ENCODE peak calls at places on chromosomes 11 and 22, in seven cellular contexts. One of them, this sample, is unnamed.
A peak's percentile ranks its signal among the peaks of the same experiment; 100 is the strongest.

GRCh38 chr22:45503071-45503815 is 560 bp downstream of the FBLN1 start:
- DNase-seq in fibroblast of lung: no peak
- DNase-seq in foreskin fibroblast: no peak
- DNase-seq in endothelial cell of umbilical vein: no peak
- DNase-seq in upper lobe of left lung: no peak
- DNase-seq in astrocyte: no peak
- DNase-seq in heart left ventricle: no peak
- DNase-seq in this sample: peak; percentile 50

GRCh38 chr22:45101828-45102227 is 61.9 kb upstream of the NUP50 start:
- DNase-seq in astrocyte: peak; percentile 33
- DNase-seq in foreskin fibroblast: peak; percentile 65
- DNase-seq in upper lobe of left lung: no peak
- DNase-seq in endothelial cell of umbilical vein: peak; percentile 30
- DNase-seq in heart left ventricle: peak; percentile 44
- DNase-seq in fibroblast of lung: peak; percentile 44
- DNase-seq in this sample: peak; percentile 83

GRCh38 chr11:123700774-123701173 is 40.7 kb downstream of the ZNF202 start:
- DNase-seq in fibroblast of lung: no peak
- DNase-seq in upper lobe of left lung: no peak
- DNase-seq in astrocyte: no peak
- DNase-seq in heart left ventricle: no peak
- DNase-seq in endothelial cell of umbilical vein: no peak
- DNase-seq in foreskin fibroblast: no peak
- DNase-seq in this sample: peak; percentile 31

GRCh38 chr11:107591446-107592236 is 694 bp downstream of the ELMOD1 start:
- DNase-seq in endothelial cell of umbilical vein: peak; percentile 47
- DNase-seq in upper lobe of left lung: peak; percentile 83
- DNase-seq in fibroblast of lung: peak; percentile 42
- DNase-seq in heart left ventricle: no peak
- DNase-seq in astrocyte: peak; percentile 21
- DNase-seq in foreskin fibroblast: no peak
- DNase-seq in this sample: no peak

GRCh38 chr22:43110927-43111623 is 525 bp downstream of the BIK start:
- DNase-seq in heart left ventricle: no peak
- DNase-seq in foreskin fibroblast: no peak
- DNase-seq in upper lobe of left lung: peak; percentile 91
- DNase-seq in astrocyte: no peak
- DNase-seq in endothelial cell of umbilical vein: no peak
- DNase-seq in fibroblast of lung: no peak
- DNase-seq in this sample: peak; percentile 50

GRCh38 chr11:46506486-46506808 is 87.4 kb downstream of the AMBRA1 start:
- DNase-seq in upper lobe of left lung: no peak
- DNase-seq in astrocyte: no peak
- DNase-seq in heart left ventricle: no peak
- DNase-seq in endothelial cell of umbilical vein: no peak
- DNase-seq in fibroblast of lung: no peak
- DNase-seq in foreskin fibroblast: no peak
- DNase-seq in this sample: no peak

GRCh38 chr11:54946429-54946828 is 239.8 kb downstream of the OR4A5 start:
- DNase-seq in endothelial cell of umbilical vein: no peak
- DNase-seq in foreskin fibroblast: no peak
- DNase-seq in heart left ventricle: no peak
- DNase-seq in fibroblast of lung: no peak
- DNase-seq in astrocyte: no peak
- DNase-seq in upper lobe of left lung: no peak
- DNase-seq in this sample: no peak

GRCh38 chr22:20080776-20081654 is 974 bp downstream of the DGCR8 start:
- DNase-seq in upper lobe of left lung: no peak
- DNase-seq in heart left ventricle: no peak
- DNase-seq in astrocyte: peak; percentile 60
- DNase-seq in endothelial cell of umbilical vein: peak; percentile 63
- DNase-seq in foreskin fibroblast: peak; percentile 63
- DNase-seq in fibroblast of lung: peak; percentile 74
- DNase-seq in this sample: peak; percentile 49

GRCh38 chr22:50530280-50530856 is 556 bp upstream of the TYMP start:
- DNase-seq in fibroblast of lung: peak; percentile 71
- DNase-seq in astrocyte: peak; percentile 55
- DNase-seq in upper lobe of left lung: no peak
- DNase-seq in endothelial cell of umbilical vein: no peak
- DNase-seq in heart left ventricle: peak; percentile 84
- DNase-seq in foreskin fibroblast: peak; percentile 73
- DNase-seq in this sample: peak; percentile 90

DNA sequence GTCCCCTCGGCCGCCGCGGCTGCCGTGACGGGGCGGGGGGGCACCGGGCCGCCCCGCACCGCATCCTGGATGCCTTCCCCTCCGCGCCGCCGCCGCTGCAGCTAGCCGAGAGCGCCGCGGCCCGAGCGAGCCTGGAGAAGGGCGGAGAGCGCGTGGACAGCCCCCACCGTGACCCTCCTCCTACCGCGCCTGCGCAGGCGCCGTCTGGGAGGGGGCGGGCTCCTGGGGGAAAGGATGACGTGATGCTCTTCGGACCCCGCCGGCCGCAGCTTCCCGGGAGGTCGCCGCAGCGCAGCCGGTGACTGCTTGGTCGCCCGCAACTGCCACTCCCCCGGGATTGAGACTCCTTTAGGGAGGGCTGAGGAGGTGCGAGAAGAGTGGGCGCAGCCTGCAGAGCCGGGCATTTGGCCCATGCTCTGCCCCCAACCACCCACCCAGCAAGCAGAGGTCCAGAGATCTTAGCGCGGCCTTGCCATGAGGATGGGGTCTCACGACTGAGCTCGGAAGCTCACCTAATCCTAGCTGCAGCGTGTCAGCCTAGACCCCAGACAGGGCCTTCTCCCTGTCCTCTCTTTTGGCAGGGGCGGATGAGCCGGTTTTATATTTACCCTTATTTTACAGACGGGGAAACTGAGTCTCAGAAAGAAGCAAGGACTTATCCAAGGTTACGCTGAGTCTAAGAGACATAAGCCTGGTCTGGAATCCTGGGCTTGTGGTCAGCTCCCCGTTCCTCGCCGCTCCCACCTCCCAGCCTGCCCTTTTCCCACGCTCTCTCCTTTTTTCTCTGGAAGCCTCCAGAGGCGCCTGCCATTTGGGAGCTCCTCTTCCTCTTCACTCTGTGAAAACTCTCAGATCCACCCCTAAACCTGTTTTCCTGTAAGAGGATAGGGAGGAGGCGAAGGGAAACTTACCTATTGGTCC is at the start of gene DENND5A:
- DNase-seq in astrocyte: peak; percentile 65
- DNase-seq in heart left ventricle: peak; percentile 91
- DNase-seq in foreskin fibroblast: peak; percentile 80
- DNase-seq in fibroblast of lung: peak; percentile 83
- DNase-seq in upper lobe of left lung: peak; percentile 96
- DNase-seq in endothelial cell of umbilical vein: peak; percentile 90
- DNase-seq in this sample: peak; percentile 79
- TF ChIP-seq CTCF in astrocyte: no peak
- TF ChIP-seq CTCF in heart left ventricle: no peak
- TF ChIP-seq CTCF in foreskin fibroblast: no peak
- TF ChIP-seq CTCF in fibroblast of lung: no peak
- TF ChIP-seq CTCF in upper lobe of left lung: no peak
- TF ChIP-seq CTCF in endothelial cell of umbilical vein: no peak
- TF ChIP-seq CTCF in this sample: no peak

DNA sequence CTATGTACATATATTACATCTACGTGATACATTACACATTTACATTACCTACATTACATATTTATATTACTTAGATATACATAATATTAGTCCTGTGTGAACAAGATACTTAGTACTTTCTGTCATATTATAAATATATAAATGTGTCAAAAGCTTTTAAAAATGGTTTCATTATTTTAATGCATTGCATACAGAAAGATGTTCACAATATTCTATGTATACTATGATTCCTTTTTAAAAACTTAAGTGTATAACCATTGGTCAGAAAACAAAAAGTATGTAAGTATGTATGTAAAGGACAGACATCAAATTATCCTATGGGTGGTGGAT is 647 bp upstream of the ZW10 start:
- DNase-seq in upper lobe of left lung: no peak
- DNase-seq in heart left ventricle: no peak
- DNase-seq in endothelial cell of umbilical vein: no peak
- DNase-seq in astrocyte: no peak
- DNase-seq in fibroblast of lung: no peak
- DNase-seq in foreskin fibroblast: no peak
- DNase-seq in this sample: no peak
- TF ChIP-seq CTCF in upper lobe of left lung: no peak
- TF ChIP-seq CTCF in heart left ventricle: no peak
- TF ChIP-seq CTCF in endothelial cell of umbilical vein: no peak
- TF ChIP-seq CTCF in astrocyte: no peak
- TF ChIP-seq CTCF in fibroblast of lung: no peak
- TF ChIP-seq CTCF in foreskin fibroblast: no peak
- TF ChIP-seq CTCF in this sample: no peak

DNA sequence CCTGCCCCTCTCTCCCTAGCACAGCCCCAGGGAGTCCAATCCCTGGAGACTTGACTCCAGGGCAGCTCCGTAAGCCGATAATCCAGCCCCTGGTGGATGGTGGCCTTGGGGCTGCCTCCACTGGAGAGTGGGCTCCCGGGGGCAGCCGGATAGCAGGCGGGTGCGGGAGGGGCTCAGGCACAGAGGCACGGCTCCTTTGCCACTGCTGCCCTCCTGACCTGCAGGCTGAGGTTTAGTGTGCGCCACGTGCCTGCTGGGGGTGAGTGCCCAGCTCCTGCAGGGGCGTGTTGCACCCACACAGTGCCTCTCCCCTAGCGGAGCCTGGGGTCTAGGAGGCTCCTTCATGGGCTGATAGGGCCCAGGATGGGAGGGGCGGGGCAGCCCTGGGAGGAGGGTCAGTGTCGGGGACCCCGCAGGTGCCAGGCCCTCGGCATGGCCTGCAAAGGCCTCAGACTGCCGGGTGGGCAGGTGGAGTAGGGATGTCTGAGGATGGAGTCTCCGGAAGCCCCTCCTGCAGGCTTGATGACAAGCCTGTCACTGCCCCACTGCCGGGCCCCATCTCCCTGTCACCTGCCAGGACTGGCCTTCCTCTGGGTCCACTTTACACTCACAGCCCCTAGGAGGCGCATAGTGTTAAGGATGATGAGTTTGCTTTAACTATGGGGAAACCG is 5.6 kb downstream of the DUSP8 start:
- DNase-seq in fibroblast of lung: no peak
- DNase-seq in foreskin fibroblast: no peak
- DNase-seq in astrocyte: no peak
- DNase-seq in heart left ventricle: no peak
- DNase-seq in endothelial cell of umbilical vein: no peak
- DNase-seq in upper lobe of left lung: peak; percentile 76
- DNase-seq in this sample: no peak
- TF ChIP-seq CTCF in fibroblast of lung: peak; percentile 7
- TF ChIP-seq CTCF in foreskin fibroblast: no peak
- TF ChIP-seq CTCF in astrocyte: no peak
- TF ChIP-seq CTCF in heart left ventricle: no peak
- TF ChIP-seq CTCF in endothelial cell of umbilical vein: no peak
- TF ChIP-seq CTCF in upper lobe of left lung: no peak
- TF ChIP-seq CTCF in this sample: no peak

GRCh38 chr11:14372011-14372410 is 13.0 kb upstream of the RRAS2 start:
- DNase-seq in fibroblast of lung: no peak
- DNase-seq in foreskin fibroblast: no peak
- DNase-seq in astrocyte: no peak
- DNase-seq in heart left ventricle: no peak
- DNase-seq in upper lobe of left lung: no peak
- DNase-seq in endothelial cell of umbilical vein: no peak
- DNase-seq in this sample: no peak
- TF ChIP-seq CTCF in fibroblast of lung: no peak
- TF ChIP-seq CTCF in foreskin fibroblast: no peak
- TF ChIP-seq CTCF in astrocyte: no peak
- TF ChIP-seq CTCF in heart left ventricle: no peak
- TF ChIP-seq CTCF in upper lobe of left lung: no peak
- TF ChIP-seq CTCF in endothelial cell of umbilical vein: no peak
- TF ChIP-seq CTCF in this sample: no peak

GRCh38 chr11:120259988-120260565 is 20.1 kb downstream of the POU2F3 start:
- DNase-seq in foreskin fibroblast: no peak
- DNase-seq in upper lobe of left lung: no peak
- DNase-seq in fibroblast of lung: no peak
- DNase-seq in astrocyte: no peak
- DNase-seq in endothelial cell of umbilical vein: no peak
- DNase-seq in heart left ventricle: no peak
- DNase-seq in this sample: no peak

GRCh38 chr11:120257346-120257745 is 17.4 kb downstream of the POU2F3 start:
- DNase-seq in heart left ventricle: no peak
- DNase-seq in upper lobe of left lung: no peak
- DNase-seq in fibroblast of lung: no peak
- DNase-seq in astrocyte: no peak
- DNase-seq in foreskin fibroblast: no peak
- DNase-seq in endothelial cell of umbilical vein: no peak
- DNase-seq in this sample: no peak

GRCh38 chr11:120256779-120257178 is 16.8 kb downstream of the POU2F3 start:
- DNase-seq in heart left ventricle: no peak
- DNase-seq in endothelial cell of umbilical vein: no peak
- DNase-seq in astrocyte: no peak
- DNase-seq in upper lobe of left lung: no peak
- DNase-seq in fibroblast of lung: no peak
- DNase-seq in foreskin fibroblast: no peak
- DNase-seq in this sample: no peak

GRCh38 chr11:120259241-120259640 is 19.3 kb downstream of the POU2F3 start:
- DNase-seq in heart left ventricle: no peak
- DNase-seq in astrocyte: no peak
- DNase-seq in fibroblast of lung: no peak
- DNase-seq in foreskin fibroblast: no peak
- DNase-seq in endothelial cell of umbilical vein: no peak
- DNase-seq in upper lobe of left lung: no peak
- DNase-seq in this sample: no peak

GRCh38 chr11:120258661-120259060 is 18.7 kb downstream of the POU2F3 start:
- DNase-seq in endothelial cell of umbilical vein: no peak
- DNase-seq in foreskin fibroblast: no peak
- DNase-seq in astrocyte: no peak
- DNase-seq in heart left ventricle: no peak
- DNase-seq in fibroblast of lung: no peak
- DNase-seq in upper lobe of left lung: no peak
- DNase-seq in this sample: no peak
- TF ChIP-seq CTCF in endothelial cell of umbilical vein: no peak
- TF ChIP-seq CTCF in foreskin fibroblast: no peak
- TF ChIP-seq CTCF in astrocyte: no peak
- TF ChIP-seq CTCF in heart left ventricle: no peak
- TF ChIP-seq CTCF in fibroblast of lung: no peak
- TF ChIP-seq CTCF in upper lobe of left lung: no peak
- TF ChIP-seq CTCF in this sample: no peak

GRCh38 chr11:113293936-113294335 is 20.4 kb upstream of the TTC12 start:
- DNase-seq in endothelial cell of umbilical vein: no peak
- DNase-seq in upper lobe of left lung: no peak
- DNase-seq in heart left ventricle: no peak
- DNase-seq in fibroblast of lung: no peak
- DNase-seq in astrocyte: no peak
- DNase-seq in foreskin fibroblast: no peak
- DNase-seq in this sample: no peak

GRCh38 chr11:113296447-113297205 is 17.8 kb upstream of the TTC12 start:
- DNase-seq in fibroblast of lung: no peak
- DNase-seq in foreskin fibroblast: no peak
- DNase-seq in endothelial cell of umbilical vein: no peak
- DNase-seq in heart left ventricle: no peak
- DNase-seq in upper lobe of left lung: no peak
- DNase-seq in astrocyte: no peak
- DNase-seq in this sample: no peak

DNA sequence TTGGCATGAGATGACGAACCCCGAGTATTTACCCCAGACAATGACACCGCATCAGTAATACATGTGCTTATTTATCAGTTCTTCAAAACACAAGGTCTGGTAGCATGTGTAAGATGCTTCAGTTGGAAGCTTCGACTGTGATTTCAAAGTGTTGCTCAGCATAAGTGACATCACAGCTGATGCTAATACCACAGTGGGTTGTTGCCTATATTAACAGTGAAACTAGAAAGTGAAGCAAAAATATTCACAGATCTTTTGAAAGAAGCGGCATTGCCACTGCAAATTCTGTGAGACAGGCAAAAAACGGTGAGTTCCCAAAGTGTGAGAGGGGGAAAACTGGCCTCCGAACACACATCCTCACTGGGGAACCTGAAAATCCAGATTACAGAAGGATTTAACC is 18.4 kb upstream of the TTC12 start:
- DNase-seq in endothelial cell of umbilical vein: no peak
- DNase-seq in heart left ventricle: no peak
- DNase-seq in fibroblast of lung: no peak
- DNase-seq in foreskin fibroblast: no peak
- DNase-seq in astrocyte: no peak
- DNase-seq in upper lobe of left lung: no peak
- DNase-seq in this sample: no peak
- TF ChIP-seq CTCF in endothelial cell of umbilical vein: no peak
- TF ChIP-seq CTCF in heart left ventricle: no peak
- TF ChIP-seq CTCF in fibroblast of lung: no peak
- TF ChIP-seq CTCF in foreskin fibroblast: no peak
- TF ChIP-seq CTCF in astrocyte: no peak
- TF ChIP-seq CTCF in upper lobe of left lung: no peak
- TF ChIP-seq CTCF in this sample: no peak